ENCODE peak calls at places on chromosome 19, in five cellular contexts. One of them, this sample, is unnamed.

GRCh38 chr19:34109596-34109995 is 62.7 kb upstream of the LSM14A start:
- DNase-seq in pancreas: no peak
- DNase-seq in progenitor cell of endocrine pancreas: no peak
- DNase-seq in mammary epithelial cell: no peak
- DNase-seq in stimulated activated effector memory CD8-positive, alpha-beta T cell treated with anti-CD3 and anti-CD28 coated beads, Interleukin-12 subunit alpha, Interleukin-12 subunit beta, amount 100 ng/mL, for 72 hours: no peak
- DNase-seq in this sample: no peak

GRCh38 chr19:51402117-51402516 is 11.7 kb upstream of the C19orf84 start:
- DNase-seq in stimulated activated effector memory CD8-positive, alpha-beta T cell treated with anti-CD3 and anti-CD28 coated beads, Interleukin-12 subunit alpha, Interleukin-12 subunit beta, amount 100 ng/mL, for 72 hours: no peak
- DNase-seq in progenitor cell of endocrine pancreas: no peak
- DNase-seq in mammary epithelial cell: no peak
- DNase-seq in pancreas: no peak
- DNase-seq in this sample: no peak

GRCh38 chr19:37855098-37855497 is 51.3 kb downstream of the WDR87 start:
- DNase-seq in pancreas: peak
- DNase-seq in progenitor cell of endocrine pancreas: no peak
- DNase-seq in mammary epithelial cell: peak
- DNase-seq in stimulated activated effector memory CD8-positive, alpha-beta T cell treated with anti-CD3 and anti-CD28 coated beads, Interleukin-12 subunit alpha, Interleukin-12 subunit beta, amount 100 ng/mL, for 72 hours: no peak
- DNase-seq in this sample: peak

GRCh38 chr19:50272263-50272897 is 56.8 kb downstream of the KCNC3 start:
- DNase-seq in pancreas: no peak
- DNase-seq in progenitor cell of endocrine pancreas: no peak
- DNase-seq in mammary epithelial cell: no peak
- DNase-seq in stimulated activated effector memory CD8-positive, alpha-beta T cell treated with anti-CD3 and anti-CD28 coated beads, Interleukin-12 subunit alpha, Interleukin-12 subunit beta, amount 100 ng/mL, for 72 hours: no peak
- DNase-seq in this sample: no peak

GRCh38 chr19:5563941-5564612 is 3.7 kb downstream of the TINCR start:
- DNase-seq in progenitor cell of endocrine pancreas: no peak
- DNase-seq in mammary epithelial cell: peak
- DNase-seq in pancreas: no peak
- DNase-seq in stimulated activated effector memory CD8-positive, alpha-beta T cell treated with anti-CD3 and anti-CD28 coated beads, Interleukin-12 subunit alpha, Interleukin-12 subunit beta, amount 100 ng/mL, for 72 hours: no peak
- DNase-seq in this sample: no peak

GRCh38 chr19:19778666-19779065 is 42.9 kb downstream of the ZNF506 start:
- DNase-seq in pancreas: no peak
- DNase-seq in stimulated activated effector memory CD8-positive, alpha-beta T cell treated with anti-CD3 and anti-CD28 coated beads, Interleukin-12 subunit alpha, Interleukin-12 subunit beta, amount 100 ng/mL, for 72 hours: no peak
- DNase-seq in progenitor cell of endocrine pancreas: no peak
- DNase-seq in mammary epithelial cell: no peak
- DNase-seq in this sample: no peak

GRCh38 chr19:54674021-54674617 is 11.3 kb downstream of the LILRB4 start:
- DNase-seq in mammary epithelial cell: peak
- DNase-seq in progenitor cell of endocrine pancreas: no peak
- DNase-seq in stimulated activated effector memory CD8-positive, alpha-beta T cell treated with anti-CD3 and anti-CD28 coated beads, Interleukin-12 subunit alpha, Interleukin-12 subunit beta, amount 100 ng/mL, for 72 hours: no peak
- DNase-seq in pancreas: no peak
- DNase-seq in this sample: no peak

GRCh38 chr19:42185281-42185680 is 32.2 kb downstream of the DEDD2 start:
- DNase-seq in mammary epithelial cell: no peak
- DNase-seq in pancreas: no peak
- DNase-seq in stimulated activated effector memory CD8-positive, alpha-beta T cell treated with anti-CD3 and anti-CD28 coated beads, Interleukin-12 subunit alpha, Interleukin-12 subunit beta, amount 100 ng/mL, for 72 hours: no peak
- DNase-seq in progenitor cell of endocrine pancreas: no peak
- DNase-seq in this sample: no peak

GRCh38 chr19:29831041-29831548 is 19.3 kb downstream of the CCNE1 start:
- DNase-seq in pancreas: no peak
- DNase-seq in stimulated activated effector memory CD8-positive, alpha-beta T cell treated with anti-CD3 and anti-CD28 coated beads, Interleukin-12 subunit alpha, Interleukin-12 subunit beta, amount 100 ng/mL, for 72 hours: peak
- DNase-seq in mammary epithelial cell: peak
- DNase-seq in progenitor cell of endocrine pancreas: no peak
- DNase-seq in this sample: no peak

GRCh38 chr19:56294557-56294956 is 20.1 kb downstream of the ZSCAN5A start:
- DNase-seq in stimulated activated effector memory CD8-positive, alpha-beta T cell treated with anti-CD3 and anti-CD28 coated beads, Interleukin-12 subunit alpha, Interleukin-12 subunit beta, amount 100 ng/mL, for 72 hours: no peak
- DNase-seq in pancreas: no peak
- DNase-seq in progenitor cell of endocrine pancreas: no peak
- DNase-seq in mammary epithelial cell: peak
- DNase-seq in this sample: no peak

GRCh38 chr19:12949363-12950284 is 4.0 kb downstream of the RAD23A start:
- DNase-seq in stimulated activated effector memory CD8-positive, alpha-beta T cell treated with anti-CD3 and anti-CD28 coated beads, Interleukin-12 subunit alpha, Interleukin-12 subunit beta, amount 100 ng/mL, for 72 hours: no peak
- DNase-seq in progenitor cell of endocrine pancreas: no peak
- DNase-seq in pancreas: no peak
- DNase-seq in mammary epithelial cell: no peak
- DNase-seq in this sample: no peak

GRCh38 chr19:13262450-13262849 is 112.2 kb downstream of the IER2 start:
- DNase-seq in stimulated activated effector memory CD8-positive, alpha-beta T cell treated with anti-CD3 and anti-CD28 coated beads, Interleukin-12 subunit alpha, Interleukin-12 subunit beta, amount 100 ng/mL, for 72 hours: no peak
- DNase-seq in mammary epithelial cell: peak
- DNase-seq in pancreas: no peak
- DNase-seq in progenitor cell of endocrine pancreas: no peak
- DNase-seq in this sample: no peak

GRCh38 chr19:42276821-42277220 is 7.8 kb downstream of the CIC start:
- DNase-seq in stimulated activated effector memory CD8-positive, alpha-beta T cell treated with anti-CD3 and anti-CD28 coated beads, Interleukin-12 subunit alpha, Interleukin-12 subunit beta, amount 100 ng/mL, for 72 hours: no peak
- DNase-seq in mammary epithelial cell: peak
- DNase-seq in progenitor cell of endocrine pancreas: no peak
- DNase-seq in pancreas: no peak
- DNase-seq in this sample: no peak